ENCODE peak calls at places on chromosomes 5 and 9, in six cellular contexts. N, A, O, C, I and P are unnamed samples.

GRCh38 chr5:74765201-74765600 is 1.7 kb downstream of the GFM2 start:
- DNase-seq in A (no peak), I (no peak), N (peak; percentile 27), O (no peak), C (no peak), P (peak; percentile 6)

GRCh38 chr9:125550216-125550614 is 156.8 kb downstream of the MAPKAP1 start:
- DNase-seq in N (peak; percentile 12), O (peak; percentile 17), I (no peak), A (no peak), C (no peak), P (peak; percentile 76)

GRCh38 chr5:77743181-77743580 is 33.0 kb downstream of the TBCA start:
- DNase-seq in A (no peak), C (no peak), N (no peak), I (no peak), O (peak; percentile 46), P (peak; percentile 46)

GRCh38 chr9:96038914-96039313 is 163.4 kb downstream of the ERCC6L2 start:
- DNase-seq in N (no peak), O (no peak), A (no peak), C (no peak), I (no peak), P (no peak)

GRCh38 chr5:124103671-124104070 is 591.7 kb downstream of the CSNK1G3 start:
- DNase-seq in C (no peak), I (no peak), A (no peak), O (peak; percentile 3), N (peak; percentile 81), P (peak; percentile 29)

GRCh38 chr9:72718503-72718902 is 197.1 kb downstream of the TMC1 start:
- DNase-seq in C (no peak), O (no peak), N (no peak), I (peak; percentile 64), A (no peak), P (no peak)

GRCh38 chr5:74725331-74725730 is 40.3 kb downstream of the HEXB start:
- DNase-seq in I (no peak), C (no peak), O (peak; percentile 40), N (no peak), A (no peak), P (peak; percentile 9)

GRCh38 chr5:55437452-55437851 is 97.3 kb downstream of the PLPP1 start:
- DNase-seq in N (peak; percentile 18), C (no peak), A (no peak), I (no peak), O (no peak), P (no peak)

GRCh38 chr9:126151031-126151670 is 175.5 kb upstream of the MVB12B start:
- DNase-seq in N (no peak), A (peak; percentile 37), I (no peak), O (no peak), C (peak; percentile 43), P (no peak)

GRCh38 chr5:40233268-40233667 is 446.4 kb upstream of the PTGER4 start:
- DNase-seq in N (peak; percentile 23), A (no peak), I (no peak), C (no peak), O (peak; percentile 66), P (peak; percentile 70)

GRCh38 chr5:174610968-174611367 is 113.4 kb upstream of the MSX2 start:
- DNase-seq in O (peak; percentile 75), C (peak; percentile 73), I (no peak), N (peak; percentile 52), A (peak; percentile 56), P (peak; percentile 59)

GRCh38 chr5:127070243-127070642 is 3.1 kb downstream of the C5orf63 start:
- DNase-seq in N (no peak), I (no peak), O (no peak), C (no peak), A (no peak), P (no peak)

GRCh38 chr9:129557192-129558036 is 63.5 kb downstream of the C9orf50 start:
- DNase-seq in A (no peak), I (peak; percentile 99), C (no peak), N (no peak), O (peak; percentile 74), P (peak; percentile 78)

GRCh38 chr5:167296056-167296455 is 995.4 kb upstream of the WWC1 start:
- DNase-seq in N (no peak), I (no peak), O (no peak), C (no peak), A (no peak), P (peak; percentile 15)

GRCh38 chr5:170145462-170145861 is 39.8 kb downstream of the FOXI1 start:
- DNase-seq in I (peak; percentile 31), A (no peak), C (no peak), O (no peak), N (peak; percentile 8), P (no peak)

GRCh38 chr5:174503461-174504265 is 220.7 kb upstream of the MSX2 start:
- DNase-seq in N (peak; percentile 92), O (peak; percentile 84), A (no peak), C (no peak), I (no peak), P (peak; percentile 87)

GRCh38 chr5:158514353-158514960 is 585.3 kb downstream of the EBF1 start:
- DNase-seq in N (peak; percentile 78), A (no peak), I (no peak), C (no peak), O (peak; percentile 13), P (peak; percentile 81)

GRCh38 chr9:110744753-110745522 is 76.3 kb downstream of the MUSK start:
- DNase-seq in N (peak; percentile 96), A (peak; percentile 57), C (peak; percentile 80), I (peak; percentile 57), O (peak; percentile 98), P (peak; percentile 98)

DNA sequence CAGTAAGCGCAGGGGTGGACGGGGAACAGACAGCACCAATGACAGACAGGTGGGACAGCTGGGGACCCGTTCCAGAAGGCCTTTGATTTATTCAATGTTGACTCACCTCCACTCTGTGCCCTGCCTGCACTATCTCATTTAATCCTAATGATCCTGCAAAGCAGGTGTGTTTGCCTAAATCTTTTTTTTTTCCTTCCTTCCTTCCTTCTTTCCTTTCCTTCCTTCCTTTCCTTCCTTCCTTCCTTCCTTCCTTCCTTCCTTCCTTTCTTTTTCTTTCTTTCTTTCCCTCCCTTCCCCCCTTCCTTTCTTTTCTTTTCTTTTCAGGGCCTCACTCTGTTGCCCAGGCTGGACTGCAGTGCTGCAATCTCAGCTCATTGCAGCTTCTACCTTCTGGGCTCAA is 17.1 kb upstream of the CORO2A start:
- DNase-seq in A (no peak), I (no peak), C (no peak), N (no peak), O (no peak), P (no peak)
- H3K36me3 ChIP-seq in A (no peaks in the 10 kb centered on the region), I (peaks cover 30% of the 10 kb centered on the region), C (peaks cover 18% of the 10 kb centered on the region), N (peaks cover 53% of the 10 kb centered on the region), O (peaks cover 15% of the 10 kb centered on the region), P (peaks cover 14% of the 10 kb centered on the region)

GRCh38 chr9:120776788-120777187 is 16.4 kb downstream of the FBXW2 start:
- DNase-seq in O (no peak), C (no peak), I (no peak), A (no peak), N (peak; percentile 49), P (no peak)

GRCh38 chr9:120778758-120779157 is 14.5 kb downstream of the FBXW2 start:
- DNase-seq in C (no peak), I (no peak), O (no peak), A (no peak), N (peak; percentile 91), P (no peak)

GRCh38 chr9:120775859-120776258 is 17.4 kb downstream of the FBXW2 start:
- DNase-seq in N (peak; percentile 99), I (no peak), A (no peak), O (no peak), C (no peak), P (no peak)

GRCh38 chr9:120779227-120779626 is 14.0 kb downstream of the FBXW2 start:
- DNase-seq in C (no peak), O (no peak), I (no peak), N (no peak), A (no peak), P (no peak)

DNA sequence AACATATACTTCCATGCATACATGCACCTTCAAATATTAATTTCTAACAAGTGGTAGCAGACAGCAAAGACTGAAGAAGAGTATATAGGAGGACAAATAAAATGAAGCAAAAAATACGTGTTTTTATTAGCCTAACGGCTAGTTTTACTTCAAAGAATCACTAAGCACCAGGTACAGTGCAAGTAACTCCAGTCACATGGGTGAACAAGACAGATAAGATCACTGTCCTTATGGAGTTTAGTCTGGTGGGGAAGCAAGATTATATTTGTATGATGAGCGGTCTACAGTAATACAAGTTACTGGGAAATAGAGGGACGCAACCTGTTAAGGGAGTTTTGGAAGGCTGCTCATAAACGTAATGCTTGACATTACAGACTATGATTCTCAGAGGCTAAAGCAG is 16.0 kb downstream of the FBXW2 start:
- DNase-seq in A (no peak), C (no peak), N (no peak), I (no peak), O (no peak), P (no peak)
- H3K36me3 ChIP-seq in A (no peaks in the 10 kb centered on the region), C (peaks cover 54% of the 10 kb centered on the region), N (peaks cover 3% of the 10 kb centered on the region), I (peaks cover 74% of the 10 kb centered on the region), O (peaks cover 16% of the 10 kb centered on the region), P (peaks cover 33% of the 10 kb centered on the region)

GRCh38 chr9:115069771-115070170 is 48.2 kb downstream of the TNC start:
- DNase-seq in I (no peak), C (no peak), A (no peak), O (no peak), N (no peak), P (no peak)

GRCh38 chr9:115073456-115073855 is 44.5 kb downstream of the TNC start:
- DNase-seq in A (no peak), N (no peak), O (no peak), C (no peak), I (no peak), P (no peak)

GRCh38 chr9:115071176-115071575 is 46.8 kb downstream of the TNC start:
- DNase-seq in I (no peak), N (no peak), C (no peak), A (no peak), O (no peak), P (no peak)

DNA sequence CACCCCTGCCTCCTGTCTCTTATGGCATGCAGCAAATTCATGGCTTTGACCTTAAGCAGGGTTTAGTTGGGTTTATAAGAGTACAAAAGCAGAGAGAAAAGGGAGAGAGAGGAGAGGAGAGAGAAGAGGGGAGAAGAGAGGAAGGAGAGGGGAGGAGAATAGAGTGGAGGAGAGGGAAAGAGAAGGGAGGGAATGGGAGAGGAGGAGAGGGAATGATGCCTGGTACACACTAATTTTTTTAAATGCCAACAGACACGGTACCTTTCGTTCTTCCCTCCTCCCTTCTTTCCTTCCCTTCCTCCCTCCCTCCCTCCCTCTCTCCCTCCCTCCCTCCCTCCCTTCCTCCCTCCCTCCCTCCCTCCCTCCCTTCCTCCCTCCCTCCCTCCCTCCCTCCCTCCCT is 48.7 kb downstream of the TNC start:
- DNase-seq in I (no peak), N (no peak), C (no peak), A (no peak), O (no peak), P (no peak)
- H3K36me3 ChIP-seq in I (peaks cover 60% of the 10 kb centered on the region), N (peaks cover 9% of the 10 kb centered on the region), C (peaks cover 35% of the 10 kb centered on the region), A (no peaks in the 10 kb centered on the region), O (peaks cover 60% of the 10 kb centered on the region), P (peaks cover 67% of the 10 kb centered on the region)

GRCh38 chr5:134889335-134889734 is 15.2 kb downstream of the TXNDC15 start:
- DNase-seq in O (no peak), I (no peak), A (no peak), N (no peak), C (no peak), P (no peak)

GRCh38 chr5:134891473-134891872 is 13.5 kb upstream of the PCBD2 start:
- DNase-seq in A (no peak), N (no peak), O (no peak), C (no peak), I (no peak), P (no peak)

GRCh38 chr5:134892926-134893325 is 12.0 kb upstream of the PCBD2 start:
- DNase-seq in A (no peak), N (no peak), I (no peak), C (no peak), O (no peak), P (no peak)

GRCh38 chr5:134893748-134894505 is 11.0 kb upstream of the PCBD2 start:
- DNase-seq in O (no peak), A (peak; percentile 79), I (no peak), N (no peak), C (no peak), P (no peak)

GRCh38 chr5:134892282-134892681 is 12.6 kb upstream of the PCBD2 start:
- DNase-seq in A (no peak), C (no peak), N (no peak), I (no peak), O (no peak), P (no peak)
- H3K36me3 ChIP-seq in A (no peaks in the 10 kb centered on the region), C (peaks cover 45% of the 10 kb centered on the region), N (peaks cover 2% of the 10 kb centered on the region), I (peaks cover 13% of the 10 kb centered on the region), O (peaks cover 21% of the 10 kb centered on the region), P (no peaks in the 10 kb centered on the region)